ENCODE peak calls at places on chromosome 14, in seven cellular contexts. L is AG10803; Q is stimulated activated CD4-positive, alpha-beta T cell treated with anti-CD3 and anti-CD28 coated beads, Interleukin-15, amount 100 ng/mL, for 48 hours; W is neural progenitor cell; U is effector CD4-positive, alpha-beta T cell; F is naive thymus-derived CD8-positive, alpha-beta T cell; S is psoas muscle. Y is an unnamed sample.

GRCh38 chr14:64770751-64771150 is 66.5 kb downstream of the PLEKHG3 start:
- DNase-seq in L (no peak), S (no peak), Q (no peak), U (no peak), F (no peak), W (no peak), Y (no peak)

GRCh38 chr14:101585211-101585610 is 23.9 kb downstream of the DIO3 start:
- DNase-seq in W (no peak), F (no peak), L (no peak), Q (no peak), U (no peak), S (no peak), Y (no peak)

GRCh38 chr14:51295666-51296263 is 55.7 kb downstream of the TMX1 start:
- DNase-seq in S (no peak), U (no peak), Q (no peak), F (no peak), W (no peak), L (no peak), Y (no peak)

GRCh38 chr14:92748259-92749016 is at the start of gene LGMN:
- DNase-seq in Q (peak), S (peak), U (peak), W (peak), F (peak), L (peak), Y (peak)

GRCh38 chr14:100981808-100982207 is 78.3 kb upstream of the RTL1 start:
- DNase-seq in F (no peak), U (no peak), Q (no peak), S (no peak), W (no peak), L (no peak), Y (no peak)

GRCh38 chr14:44316647-44317432 is 190.2 kb downstream of the FSCB start:
- DNase-seq in Q (peak), L (peak), W (no peak), U (no peak), S (no peak), F (no peak), Y (no peak)

GRCh38 chr14:78043349-78043748 is 126.8 kb upstream of the NRXN3 start:
- DNase-seq in F (no peak), L (no peak), U (no peak), S (no peak), Q (no peak), W (no peak), Y (no peak)

GRCh38 chr14:69266572-69267345 is 6.8 kb downstream of the GALNT16 start:
- DNase-seq in S (no peak), Q (no peak), L (no peak), W (no peak), F (no peak), U (no peak), Y (no peak)

GRCh38 chr14:20707622-20708021 is 19.1 kb downstream of the ANG start:
- DNase-seq in F (no peak), L (peak), U (no peak), Q (no peak), W (no peak), S (no peak), Y (no peak)

GRCh38 chr14:79661762-79662161 is 549.5 kb downstream of the DIO2 start:
- DNase-seq in L (no peak), F (no peak), Q (no peak), S (no peak), W (no peak), U (no peak), Y (no peak)

GRCh38 chr14:29007990-29008389 is 241.4 kb downstream of the FOXG1 start:
- DNase-seq in S (no peak), L (no peak), W (no peak), U (no peak), F (no peak), Q (no peak), Y (no peak)

GRCh38 chr14:38704220-38704619 is 398.8 kb downstream of the SEC23A start:
- DNase-seq in L (no peak), S (no peak), U (no peak), Q (no peak), W (no peak), F (no peak), Y (no peak)

GRCh38 chr14:82445810-82446575 is 912.3 kb upstream of the SEL1L start:
- DNase-seq in W (no peak), F (no peak), L (no peak), Q (no peak), S (no peak), U (no peak), Y (no peak)

GRCh38 chr14:79584679-79585078 is 626.6 kb downstream of the DIO2 start:
- DNase-seq in W (no peak), Q (no peak), F (no peak), S (no peak), U (no peak), L (peak), Y (no peak)

GRCh38 chr14:66634876-66635275 is 126.9 kb downstream of the GPHN start:
- DNase-seq in W (no peak), S (no peak), Q (no peak), F (no peak), U (no peak), L (no peak), Y (no peak)

GRCh38 chr14:71142375-71143038 is 235.2 kb downstream of the PCNX1 start:
- DNase-seq in W (no peak), U (no peak), L (peak), F (peak), S (no peak), Q (no peak), Y (no peak)

GRCh38 chr14:35898217-35898775 is 72.2 kb downstream of the BRMS1L start:
- DNase-seq in Q (no peak), L (no peak), W (peak), S (no peak), F (no peak), U (no peak), Y (no peak)

GRCh38 chr14:85534435-85534834 is 4.5 kb downstream of the FLRT2 start:
- DNase-seq in F (no peak), L (no peak), W (peak), Q (no peak), S (peak), U (no peak), Y (no peak)

GRCh38 chr14:62722406-62722805 is 322.9 kb downstream of the KCNH5 start:
- DNase-seq in S (no peak), L (no peak), U (no peak), F (no peak), Q (no peak), W (no peak), Y (no peak)

GRCh38 chr14:49774111-49774510 is 6.2 kb downstream of the KLHDC2 start:
- DNase-seq in Q (no peak), S (no peak), F (no peak), L (peak), U (no peak), W (no peak), Y (no peak)

GRCh38 chr14:71362920-71363584 is 455.8 kb downstream of the PCNX1 start:
- DNase-seq in W (no peak), S (no peak), L (peak), U (no peak), F (no peak), Q (no peak), Y (no peak)

GRCh38 chr14:86540636-86541247 is 1010.8 kb downstream of the FLRT2 start:
- DNase-seq in W (no peak), S (no peak), U (no peak), F (no peak), Q (no peak), L (peak), Y (no peak)

GRCh38 chr14:63544641-63545234 is 1.6 kb upstream of the PPP2R5E start:
- DNase-seq in U (no peak), W (no peak), Q (no peak), F (no peak), S (no peak), L (peak), Y (no peak)

GRCh38 chr14:101721951-101722661 is 39.4 kb upstream of the PPP2R5C start:
- DNase-seq in W (no peak), L (peak), U (peak), S (peak), F (peak), Q (peak), Y (no peak)

GRCh38 chr14:56826214-56826613 is 15.9 kb upstream of the OTX2 start:
- DNase-seq in W (no peak), L (no peak), Q (no peak), U (no peak), F (no peak), S (no peak), Y (no peak)

GRCh38 chr14:106530423-106531107 is 1004.2 kb downstream of the TMEM121 start:
- DNase-seq in Q (no peak), U (peak), L (no peak), S (no peak), F (peak), W (no peak), Y (no peak)

GRCh38 chr14:90483551-90483950 is 86.7 kb downstream of the CALM1 start:
- DNase-seq in U (no peak), Q (no peak), L (no peak), W (no peak), S (no peak), F (peak), Y (no peak)

Y was measured in cortex of kidney.